ENCODE peak calls at places on chromosomes 4 and X, in five cellular contexts. J, E, R, S and V are unnamed samples. For H3K36me3, the result is how much of the 10 kb centered on the place peaks cover.

GRCh38 chr4:127224556-127224955 is 408.2 kb upstream of the INTU start:
- DNase-seq in R (no peak), E (no peak), J (no peak), S (no peak), V (no peak)

GRCh38 chr4:76012388-76012801 is 5.1 kb upstream of the CXCL9 start:
- DNase-seq in S (no peak), R (peak), E (no peak), J (no peak), V (no peak)

GRCh38 chr4:82489076-82489475 is 58.7 kb downstream of the ENOPH1 start:
- DNase-seq in E (no peak), R (no peak), J (no peak), S (no peak), V (no peak)

GRCh38 chrX:48575642-48576041 is 1.4 kb downstream of the RBM3 start:
- DNase-seq in E (no peak), R (no peak), S (no peak), J (no peak), V (no peak)

GRCh38 chrX:114532093-114532805 is 51.6 kb upstream of the HTR2C start:
- DNase-seq in S (no peak), J (no peak), E (no peak), R (no peak), V (peak)

GRCh38 chr4:74374561-74375327 is 9.8 kb downstream of the EREG start:
- DNase-seq in E (no peak), J (no peak), R (peak), S (peak), V (peak)

GRCh38 chr4:120929847-120930246 is 7.3 kb upstream of the PRDM5 start:
- DNase-seq in S (no peak), R (no peak), J (no peak), E (no peak), V (no peak)

GRCh38 chr4:109648266-109648996 is 54.8 kb downstream of the CASP6 start:
- DNase-seq in S (no peak), E (no peak), J (peak), R (peak), V (no peak)

GRCh38 chrX:151727346-151727745 is 7.2 kb upstream of the CNGA2 start:
- DNase-seq in R (no peak), E (no peak), S (no peak), J (no peak), V (no peak)

GRCh38 chr4:190017357-190018200 is 9.5 kb downstream of the FRG2 start:
- DNase-seq in S (no peak), J (peak), R (no peak), E (no peak), V (no peak)

GRCh38 chr4:8453957-8454356 is 13.4 kb downstream of the TRMT44 start:
- DNase-seq in E (no peak), S (no peak), J (no peak), R (no peak), V (no peak)
- H3K36me3 ChIP-seq in E (half or more), S (half or more), J (under half), R (half or more), V (under half)

DNA sequence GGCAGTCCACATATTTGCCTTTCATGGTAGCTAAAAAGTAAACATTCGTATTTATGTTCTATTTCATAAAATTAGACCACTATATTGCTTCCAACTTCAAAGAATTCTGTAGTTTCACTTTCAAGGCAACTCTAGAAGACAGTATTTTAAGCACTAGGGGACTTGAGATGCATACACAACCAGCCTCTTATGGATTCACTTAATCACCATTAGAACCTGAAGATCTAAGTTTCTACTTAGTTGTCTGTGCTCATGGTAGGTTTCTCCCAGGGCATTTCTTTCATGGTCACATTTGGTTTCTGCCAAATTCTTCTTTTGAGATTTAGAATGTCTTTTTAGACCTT is 209.9 kb upstream of the HCCS start:
- DNase-seq in J (no peak), R (no peak), S (no peak), E (no peak), V (no peak)
- H3K4me3 ChIP-seq in J (no peak), R (no peak), S (no peak), E (no peak), V (no peak)

GRCh38 chr4:7726665-7727413 is 212.8 kb downstream of the AFAP1 start:
- DNase-seq in R (no peak), S (no peak), J (no peak), E (no peak), V (no peak)

GRCh38 chr4:7723625-7724024 is 216.0 kb downstream of the AFAP1 start:
- DNase-seq in J (no peak), R (no peak), E (no peak), S (no peak), V (no peak)

GRCh38 chr4:7725951-7726350 is 213.7 kb downstream of the AFAP1 start:
- DNase-seq in J (no peak), S (no peak), E (no peak), R (peak), V (peak)

GRCh38 chr4:7732263-7732662 is 207.4 kb downstream of the AFAP1 start:
- DNase-seq in J (no peak), S (no peak), E (no peak), R (no peak), V (no peak)

GRCh38 chr4:7727727-7728126 is 211.9 kb downstream of the AFAP1 start:
- DNase-seq in J (no peak), E (no peak), S (no peak), R (no peak), V (no peak)
- H3K36me3 ChIP-seq in J (under half), E (under half), S (under half), R (under half), V (under half)

GRCh38 chr4:175066923-175067627 is 148.9 kb downstream of the ADAM29 start:
- DNase-seq in S (no peak), E (no peak), J (no peak), R (no peak), V (no peak)
- H3K4me3 ChIP-seq in S (no peak), E (no peak), J (no peak), R (no peak), V (no peak)

DNA sequence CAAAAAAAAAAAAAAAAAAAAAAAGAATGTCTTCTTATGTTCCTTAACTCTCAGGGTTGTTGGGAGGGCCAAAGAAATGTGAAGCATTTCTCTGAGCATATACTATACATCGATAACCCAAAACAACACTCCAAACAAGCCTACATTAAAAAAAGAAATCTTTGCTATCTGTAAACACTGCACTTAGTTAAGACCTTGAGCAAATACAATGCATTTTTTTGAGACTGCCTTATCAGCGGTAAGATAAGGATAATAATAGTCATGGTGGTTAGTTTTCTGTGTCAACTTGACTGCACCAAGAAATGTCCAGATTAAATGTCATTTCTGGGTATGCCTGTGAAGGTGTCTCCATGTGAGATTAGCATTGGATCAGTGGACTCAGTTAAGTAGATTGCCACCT is 541.9 kb downstream of the PACRGL start:
- DNase-seq in R (no peak), S (no peak), J (no peak), E (no peak), V (no peak)
- H3K36me3 ChIP-seq in R (under half), S (under half), J (under half), E (under half), V (under half)

GRCh38 chrX:53122013-53122412 is 28.1 kb downstream of the KANTR start:
- DNase-seq in R (no peak), E (no peak), S (no peak), J (no peak), V (peak)
- H3K4me3 ChIP-seq in R (no peak), E (no peak), S (no peak), J (no peak), V (no peak)

GRCh38 chr4:77050962-77051361 is 24.8 kb downstream of the CCNI start:
- DNase-seq in E (no peak), J (no peak), R (peak), S (no peak), V (no peak)
- H3K36me3 ChIP-seq in E (half or more), J (half or more), R (half or more), S (half or more), V (half or more)